ENCODE peak calls at places on chromosomes 6 and 20, in four cellular contexts. One of them, this sample, is unnamed.

GRCh38 chr6:148997863-148998262 is 251.0 kb downstream of the UST start:
- DNase-seq in left lung: no peak
- DNase-seq in HCT116: no peak
- DNase-seq in left ventricle myocardium inferior: no peak
- DNase-seq in this sample: no peak

GRCh38 chr6:142850653-142851434 is 94.1 kb downstream of the HIVEP2 start:
- DNase-seq in left lung: no peak
- DNase-seq in HCT116: no peak
- DNase-seq in left ventricle myocardium inferior: no peak
- DNase-seq in this sample: no peak

GRCh38 chr6:68032217-68032616 is 602.9 kb upstream of the ADGRB3 start:
- DNase-seq in left lung: no peak
- DNase-seq in HCT116: no peak
- DNase-seq in left ventricle myocardium inferior: no peak
- DNase-seq in this sample: no peak

GRCh38 chr20:25584905-25585704 is at the start of gene NINL:
- DNase-seq in left lung: peak; percentile 85
- DNase-seq in HCT116: no peak
- DNase-seq in left ventricle myocardium inferior: peak; percentile 64
- DNase-seq in this sample: peak; percentile 66

GRCh38 chr6:168206681-168207274 is 112.8 kb downstream of the DACT2 start:
- DNase-seq in left lung: no peak
- DNase-seq in HCT116: no peak
- DNase-seq in left ventricle myocardium inferior: no peak
- DNase-seq in this sample: no peak

GRCh38 chr20:23136893-23137745 is 51.0 kb upstream of the CD93 start:
- DNase-seq in left lung: no peak
- DNase-seq in HCT116: no peak
- DNase-seq in left ventricle myocardium inferior: no peak
- DNase-seq in this sample: no peak

GRCh38 chr20:36604952-36605308 is 649 bp upstream of the RAB5IF start:
- DNase-seq in left lung: peak; percentile 80
- DNase-seq in HCT116: peak; percentile 31
- DNase-seq in left ventricle myocardium inferior: peak; percentile 19
- DNase-seq in this sample: peak; percentile 31

GRCh38 chr6:43715056-43715788 is 27.6 kb upstream of the MRPS18A start:
- DNase-seq in left lung: no peak
- DNase-seq in HCT116: no peak
- DNase-seq in left ventricle myocardium inferior: no peak
- DNase-seq in this sample: no peak

GRCh38 chr20:47427746-47428145 is 71.2 kb upstream of the ZMYND8 start:
- DNase-seq in left lung: no peak
- DNase-seq in HCT116: no peak
- DNase-seq in left ventricle myocardium inferior: no peak
- DNase-seq in this sample: no peak

GRCh38 chr20:18983796-18984195 is 170.2 kb downstream of the SCP2D1 start:
- DNase-seq in left lung: no peak
- DNase-seq in HCT116: no peak
- DNase-seq in left ventricle myocardium inferior: no peak
- DNase-seq in this sample: no peak

GRCh38 chr6:44580901-44581300 is 193.4 kb downstream of the CDC5L start:
- DNase-seq in left lung: no peak
- DNase-seq in HCT116: no peak
- DNase-seq in left ventricle myocardium inferior: no peak
- DNase-seq in this sample: no peak

GRCh38 chr20:38084425-38084951 is 50.9 kb downstream of the RPRD1B start:
- DNase-seq in left lung: no peak
- DNase-seq in HCT116: no peak
- DNase-seq in left ventricle myocardium inferior: no peak
- DNase-seq in this sample: no peak

GRCh38 chr6:18154507-18155272 is at the start of gene TPMT:
- DNase-seq in left lung: peak; percentile 100
- DNase-seq in HCT116: no peak
- DNase-seq in left ventricle myocardium inferior: no peak
- DNase-seq in this sample: no peak

GRCh38 chr6:109916759-109917158 is 61.4 kb upstream of the GPR6 start:
- DNase-seq in left lung: no peak
- DNase-seq in HCT116: no peak
- DNase-seq in left ventricle myocardium inferior: no peak
- DNase-seq in this sample: no peak

GRCh38 chr6:137148291-137149076 is 25.0 kb downstream of the IL22RA2 start:
- DNase-seq in left lung: no peak
- DNase-seq in HCT116: no peak
- DNase-seq in left ventricle myocardium inferior: no peak
- DNase-seq in this sample: no peak

GRCh38 chr6:52020961-52021570 is 66.3 kb downstream of the PKHD1 start:
- DNase-seq in left lung: no peak
- DNase-seq in HCT116: peak; percentile 3
- DNase-seq in left ventricle myocardium inferior: no peak
- DNase-seq in this sample: no peak

GRCh38 chr6:121652223-121652622 is 216.8 kb downstream of the GJA1 start:
- DNase-seq in left lung: no peak
- DNase-seq in HCT116: no peak
- DNase-seq in left ventricle myocardium inferior: no peak
- DNase-seq in this sample: no peak

GRCh38 chr6:14367296-14367695 is 249.7 kb downstream of the CD83 start:
- DNase-seq in left lung: no peak
- DNase-seq in HCT116: no peak
- DNase-seq in left ventricle myocardium inferior: no peak
- DNase-seq in this sample: no peak

GRCh38 chr20:62595491-62595890 is 46.8 kb upstream of the SLCO4A1 start:
- DNase-seq in left lung: peak; percentile 87
- DNase-seq in HCT116: peak; percentile 62
- DNase-seq in left ventricle myocardium inferior: peak; percentile 57
- DNase-seq in this sample: no peak

GRCh38 chr20:12824353-12824752 is 184.4 kb upstream of the SPTLC3 start:
- DNase-seq in left lung: no peak
- DNase-seq in HCT116: no peak
- DNase-seq in left ventricle myocardium inferior: no peak
- DNase-seq in this sample: no peak

GRCh38 chr20:15895560-15896084 is 677.6 kb downstream of the KIF16B start:
- DNase-seq in left lung: peak; percentile 28
- DNase-seq in HCT116: no peak
- DNase-seq in left ventricle myocardium inferior: no peak
- DNase-seq in this sample: no peak

GRCh38 chr6:100573169-100573568 is 108.4 kb upstream of the SIM1 start:
- DNase-seq in left lung: no peak
- DNase-seq in HCT116: peak; percentile 16
- DNase-seq in left ventricle myocardium inferior: no peak
- DNase-seq in this sample: no peak

GRCh38 chr6:133040025-133040838 is 200.9 kb upstream of the EYA4 start:
- DNase-seq in left lung: no peak
- DNase-seq in HCT116: peak; percentile 16
- DNase-seq in left ventricle myocardium inferior: no peak
- DNase-seq in this sample: no peak

GRCh38 chr6:89351632-89352328 is 742 bp downstream of the UBE2J1 start:
- DNase-seq in left lung: no peak
- DNase-seq in HCT116: no peak
- DNase-seq in left ventricle myocardium inferior: no peak
- DNase-seq in this sample: no peak

GRCh38 chr6:47977314-47977713 is 133.7 kb downstream of the PTCHD4 start:
- DNase-seq in left lung: no peak
- DNase-seq in HCT116: no peak
- DNase-seq in left ventricle myocardium inferior: no peak
- DNase-seq in this sample: no peak

GRCh38 chr6:108651781-108652227 is 91.1 kb downstream of the FOXO3 start:
- DNase-seq in left lung: no peak
- DNase-seq in HCT116: no peak
- DNase-seq in left ventricle myocardium inferior: peak; percentile 36
- DNase-seq in this sample: no peak

GRCh38 chr20:19890358-19891117 is 126.6 kb upstream of the NAA20 start:
- DNase-seq in left lung: no peak
- DNase-seq in HCT116: no peak
- DNase-seq in left ventricle myocardium inferior: no peak
- DNase-seq in this sample: no peak

GRCh38 chr20:37728635-37728983 is 34.8 kb downstream of the CTNNBL1 start:
- DNase-seq in left lung: no peak
- DNase-seq in HCT116: no peak
- DNase-seq in left ventricle myocardium inferior: no peak
- DNase-seq in this sample: no peak

GRCh38 chr6:5462856-5463255 is 201.5 kb downstream of the FARS2 start:
- DNase-seq in left lung: no peak
- DNase-seq in HCT116: no peak
- DNase-seq in left ventricle myocardium inferior: no peak
- DNase-seq in this sample: no peak

DNA sequence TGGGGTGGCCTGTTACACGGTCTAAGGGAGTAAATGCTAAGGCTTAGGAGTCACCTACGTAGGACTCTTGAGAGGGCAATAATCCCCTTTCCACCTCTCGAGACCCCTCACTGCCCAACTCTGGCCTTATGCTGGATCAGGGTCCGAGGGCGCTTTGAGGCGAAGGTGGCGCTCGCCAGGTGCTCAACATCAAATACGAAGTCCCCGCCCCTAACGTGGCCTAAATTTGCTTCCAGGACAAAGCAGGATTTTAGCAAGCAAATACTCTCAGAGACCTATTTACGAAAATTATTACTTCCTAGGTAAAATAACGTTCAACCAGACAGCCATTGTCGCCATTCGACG is 420 bp upstream of the TRIM26 start:
- DNase-seq in left lung: no peak
- DNase-seq in HCT116: no peak
- DNase-seq in left ventricle myocardium inferior: no peak
- DNase-seq in this sample: no peak
- H3K4me1 ChIP-seq in left lung: peaks cover 18% of the 10 kb centered on the region
- H3K4me1 ChIP-seq in HCT116: no peaks in the 10 kb centered on the region
- H3K4me1 ChIP-seq in left ventricle myocardium inferior: peaks cover 42% of the 10 kb centered on the region
- H3K4me1 ChIP-seq in this sample: peaks cover 27% of the 10 kb centered on the region

DNA sequence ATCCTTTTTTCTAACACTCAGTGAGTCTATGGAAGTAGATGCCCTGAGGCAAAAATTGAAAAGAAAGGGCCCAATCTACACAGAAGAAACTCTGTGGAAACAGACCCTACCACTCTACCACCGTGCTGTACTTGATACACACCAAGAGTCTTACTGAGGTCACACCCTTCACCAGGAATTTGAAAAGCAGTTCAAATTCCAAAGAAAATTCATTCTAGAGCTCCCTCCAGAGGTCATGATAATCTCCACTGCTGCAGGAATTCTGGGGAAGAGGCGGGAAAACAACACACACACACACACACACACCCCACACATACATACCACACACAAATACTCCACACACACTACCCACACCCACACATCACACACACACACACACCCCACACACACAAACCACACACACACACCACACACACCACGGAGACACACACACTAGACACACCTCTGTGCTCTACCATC is 336.8 kb downstream of the HDGFL1 start:
- DNase-seq in left lung: no peak
- DNase-seq in HCT116: no peak
- DNase-seq in left ventricle myocardium inferior: no peak
- DNase-seq in this sample: no peak
- TF ChIP-seq CTCF in left lung: no peak
- TF ChIP-seq CTCF in HCT116: peak; percentile 37
- TF ChIP-seq CTCF in left ventricle myocardium inferior: peak; percentile 46
- TF ChIP-seq CTCF in this sample: no peak

GRCh38 chr6:32175711-32176475 is at the start of gene AGPAT1:
- DNase-seq in left lung: peak; percentile 97
- DNase-seq in HCT116: peak; percentile 90
- DNase-seq in left ventricle myocardium inferior: peak; percentile 99
- DNase-seq in this sample: peak; percentile 95

GRCh38 chr6:32175322-32175710 is 568 bp downstream of the AGPAT1 start:
- DNase-seq in left lung: no peak
- DNase-seq in HCT116: no peak
- DNase-seq in left ventricle myocardium inferior: no peak
- DNase-seq in this sample: no peak

GRCh38 chr6:32177182-32177787 is 920 bp upstream of the RNF5 start:
- DNase-seq in left lung: no peak
- DNase-seq in HCT116: no peak
- DNase-seq in left ventricle myocardium inferior: no peak
- DNase-seq in this sample: no peak

GRCh38 chr6:32177788-32178546 is at the start of gene RNF5:
- DNase-seq in left lung: peak; percentile 88
- DNase-seq in HCT116: peak; percentile 100
- DNase-seq in left ventricle myocardium inferior: peak; percentile 95
- DNase-seq in this sample: peak; percentile 93

GRCh38 chr6:32176476-32177181 is 745 bp upstream of the AGPAT1 start:
- DNase-seq in left lung: no peak
- DNase-seq in HCT116: no peak
- DNase-seq in left ventricle myocardium inferior: no peak
- DNase-seq in this sample: no peak
- H3K27ac ChIP-seq in left lung: peak overlapping the region; percentile 98
- H3K27ac ChIP-seq in HCT116: peak overlapping the region; percentile 74
- H3K27ac ChIP-seq in left ventricle myocardium inferior: peak overlapping the region; percentile 97
- H3K27ac ChIP-seq in this sample: peak overlapping the region; percentile 89

GRCh38 chr6:42404494-42404893 is 47.2 kb downstream of the TRERF1 start:
- DNase-seq in left lung: no peak
- DNase-seq in HCT116: peak; percentile 82
- DNase-seq in left ventricle myocardium inferior: no peak
- DNase-seq in this sample: peak; percentile 49
- H3K4me1 ChIP-seq in left lung: peaks cover 4% of the 10 kb centered on the region
- H3K4me1 ChIP-seq in HCT116: peaks cover 61% of the 10 kb centered on the region
- H3K4me1 ChIP-seq in left ventricle myocardium inferior: peaks cover 44% of the 10 kb centered on the region
- H3K4me1 ChIP-seq in this sample: peaks cover 55% of the 10 kb centered on the region

GRCh38 chr6:29071831-29072723 is 15.0 kb downstream of the OR2B3 start:
- DNase-seq in left lung: peak; percentile 13
- DNase-seq in HCT116: peak; percentile 51
- DNase-seq in left ventricle myocardium inferior: no peak
- DNase-seq in this sample: no peak
- TF ChIP-seq CTCF in left lung: peak; percentile 53
- TF ChIP-seq CTCF in HCT116: peak; percentile 92
- TF ChIP-seq CTCF in left ventricle myocardium inferior: no peak
- TF ChIP-seq CTCF in this sample: no peak